ENCODE peak calls at places on chromosomes 1 and 21, in six cellular contexts. One of them, this sample, is unnamed.

GRCh38 chr1:113978863-113979702 is at the start of gene OLFML3:
- DNase-seq in Karpas-422: peak; percentile 86
- DNase-seq in heart right ventricle: peak; percentile 70
- DNase-seq in Panc1: peak; percentile 30
- DNase-seq in A549: peak; percentile 76
- DNase-seq in mammary epithelial cell: peak; percentile 75
- DNase-seq in this sample: peak; percentile 90

GRCh38 chr1:119298687-119299086 is 69.9 kb upstream of the HAO2 start:
- DNase-seq in A549: no peak
- DNase-seq in Panc1: no peak
- DNase-seq in heart right ventricle: no peak
- DNase-seq in Karpas-422: no peak
- DNase-seq in mammary epithelial cell: peak; percentile 80
- DNase-seq in this sample: peak; percentile 71

GRCh38 chr1:19799877-19800804 is at the start of gene TMCO4:
- DNase-seq in heart right ventricle: peak; percentile 56
- DNase-seq in Panc1: no peak
- DNase-seq in Karpas-422: peak; percentile 78
- DNase-seq in A549: peak; percentile 35
- DNase-seq in mammary epithelial cell: peak; percentile 50
- DNase-seq in this sample: peak; percentile 37

GRCh38 chr1:17919525-17920439 is 164.6 kb downstream of the ACTL8 start:
- DNase-seq in Karpas-422: peak; percentile 74
- DNase-seq in heart right ventricle: no peak
- DNase-seq in mammary epithelial cell: peak; percentile 9
- DNase-seq in Panc1: no peak
- DNase-seq in A549: peak; percentile 48
- DNase-seq in this sample: peak; percentile 3

GRCh38 chr1:44218503-44219300 is 5.4 kb downstream of the DMAP1 start:
- DNase-seq in mammary epithelial cell: no peak
- DNase-seq in Panc1: no peak
- DNase-seq in A549: no peak
- DNase-seq in Karpas-422: no peak
- DNase-seq in heart right ventricle: no peak
- DNase-seq in this sample: no peak

GRCh38 chr21:46031484-46031883 is 49.9 kb downstream of the COL6A1 start:
- DNase-seq in heart right ventricle: no peak
- DNase-seq in Karpas-422: no peak
- DNase-seq in mammary epithelial cell: no peak
- DNase-seq in Panc1: no peak
- DNase-seq in A549: no peak
- DNase-seq in this sample: no peak

GRCh38 chr1:183022202-183023145 is 746 bp upstream of the LAMC1 start:
- DNase-seq in Karpas-422: peak; percentile 59
- DNase-seq in heart right ventricle: peak; percentile 73
- DNase-seq in mammary epithelial cell: peak; percentile 96
- DNase-seq in Panc1: peak; percentile 92
- DNase-seq in A549: peak; percentile 90
- DNase-seq in this sample: peak; percentile 87

GRCh38 chr1:201258763-201259230 is 24.5 kb upstream of the PKP1 start:
- DNase-seq in heart right ventricle: no peak
- DNase-seq in mammary epithelial cell: no peak
- DNase-seq in Karpas-422: no peak
- DNase-seq in A549: no peak
- DNase-seq in Panc1: no peak
- DNase-seq in this sample: no peak

GRCh38 chr1:175129997-175130648 is 62.5 kb downstream of the KIAA0040 start:
- DNase-seq in mammary epithelial cell: no peak
- DNase-seq in Panc1: no peak
- DNase-seq in heart right ventricle: no peak
- DNase-seq in Karpas-422: peak; percentile 52
- DNase-seq in A549: no peak
- DNase-seq in this sample: no peak

GRCh38 chr1:202154148-202154765 is 6.1 kb downstream of the PTPN7 start:
- DNase-seq in mammary epithelial cell: no peak
- DNase-seq in A549: no peak
- DNase-seq in Karpas-422: no peak
- DNase-seq in Panc1: no peak
- DNase-seq in heart right ventricle: no peak
- DNase-seq in this sample: no peak

DNA sequence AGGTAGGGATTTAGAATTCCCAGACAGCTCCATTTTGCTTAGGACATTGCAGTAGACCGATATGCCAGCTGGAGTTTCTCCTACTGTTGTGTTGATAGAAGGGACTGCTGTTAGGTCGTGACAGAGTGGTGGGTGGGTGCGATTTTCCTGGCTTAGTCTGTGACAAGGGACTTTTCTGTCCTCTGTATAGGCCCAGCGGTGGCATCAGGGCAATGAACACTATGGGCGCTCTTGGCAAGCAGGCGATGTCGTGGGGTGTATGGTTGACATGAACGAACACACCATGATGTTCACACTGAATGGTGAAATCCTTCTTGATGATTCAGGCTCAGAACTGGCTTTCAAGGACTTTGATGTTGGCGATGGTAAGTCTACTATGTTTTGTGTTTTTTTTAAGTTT is 321.8 kb downstream of the ZP4 start:
- DNase-seq in mammary epithelial cell: no peak
- DNase-seq in Karpas-422: no peak
- DNase-seq in Panc1: no peak
- DNase-seq in heart right ventricle: no peak
- DNase-seq in A549: no peak
- DNase-seq in this sample: no peak
- H3K27ac ChIP-seq in mammary epithelial cell: no peak overlapping the region
- H3K27ac ChIP-seq in Karpas-422: no peak overlapping the region
- H3K27ac ChIP-seq in Panc1: no peak overlapping the region
- H3K27ac ChIP-seq in heart right ventricle: no peak overlapping the region
- H3K27ac ChIP-seq in A549: no peak overlapping the region
- H3K27ac ChIP-seq in this sample: no peak overlapping the region

DNA sequence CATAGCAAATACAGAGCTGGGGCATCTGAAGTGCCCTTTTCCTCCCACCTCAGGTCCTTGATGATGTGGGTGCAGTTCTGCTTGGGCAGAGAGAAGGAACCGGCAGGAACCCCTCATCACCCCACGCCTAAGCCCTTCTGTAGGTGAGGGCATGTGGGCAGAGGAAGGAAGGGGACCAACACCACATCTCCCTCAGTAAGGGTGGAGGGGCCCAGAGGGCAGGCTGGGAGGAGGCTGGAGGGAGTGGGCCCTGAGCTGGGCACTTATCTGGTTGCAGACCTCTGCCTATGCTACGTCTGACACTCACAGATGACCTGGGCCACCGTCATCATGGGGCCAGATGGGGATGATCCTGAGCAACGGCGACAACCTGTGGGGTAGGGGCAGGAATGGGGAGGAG is 11.0 kb downstream of the ZNF687 start:
- DNase-seq in heart right ventricle: no peak
- DNase-seq in Karpas-422: no peak
- DNase-seq in A549: no peak
- DNase-seq in Panc1: no peak
- DNase-seq in mammary epithelial cell: no peak
- DNase-seq in this sample: no peak
- H3K4me1 ChIP-seq in heart right ventricle: no peaks in the 10 kb centered on the region
- H3K4me1 ChIP-seq in Karpas-422: no peaks in the 10 kb centered on the region
- H3K4me1 ChIP-seq in A549: no peaks in the 10 kb centered on the region
- H3K4me1 ChIP-seq in Panc1: peaks cover 3% of the 10 kb centered on the region
- H3K4me1 ChIP-seq in mammary epithelial cell: no peaks in the 10 kb centered on the region
- H3K4me1 ChIP-seq in this sample: no peaks in the 10 kb centered on the region

GRCh38 chr1:99591886-99592285 is 54.0 kb upstream of the PALMD start:
- DNase-seq in Panc1: no peak
- DNase-seq in Karpas-422: no peak
- DNase-seq in A549: no peak
- DNase-seq in heart right ventricle: no peak
- DNase-seq in mammary epithelial cell: no peak
- DNase-seq in this sample: no peak
- H3K27ac ChIP-seq in Panc1: no peak overlapping the region
- H3K27ac ChIP-seq in Karpas-422: no peak overlapping the region
- H3K27ac ChIP-seq in A549: no peak overlapping the region
- H3K27ac ChIP-seq in heart right ventricle: no peak overlapping the region
- H3K27ac ChIP-seq in mammary epithelial cell: no peak overlapping the region
- H3K27ac ChIP-seq in this sample: no peak overlapping the region

GRCh38 chr21:35864039-35864438 is 196.3 kb downstream of the SETD4 start:
- DNase-seq in Karpas-422: no peak
- DNase-seq in Panc1: no peak
- DNase-seq in A549: no peak
- DNase-seq in mammary epithelial cell: no peak
- DNase-seq in heart right ventricle: no peak
- DNase-seq in this sample: no peak

GRCh38 chr21:35873441-35873840 is 186.9 kb downstream of the SETD4 start:
- DNase-seq in heart right ventricle: no peak
- DNase-seq in Panc1: no peak
- DNase-seq in A549: no peak
- DNase-seq in mammary epithelial cell: no peak
- DNase-seq in Karpas-422: no peak
- DNase-seq in this sample: no peak

GRCh38 chr21:35862969-35863368 is 197.4 kb downstream of the SETD4 start:
- DNase-seq in Karpas-422: no peak
- DNase-seq in mammary epithelial cell: no peak
- DNase-seq in Panc1: no peak
- DNase-seq in A549: no peak
- DNase-seq in heart right ventricle: no peak
- DNase-seq in this sample: no peak

GRCh38 chr21:35868869-35869223 is 191.5 kb downstream of the SETD4 start:
- DNase-seq in A549: no peak
- DNase-seq in Panc1: no peak
- DNase-seq in mammary epithelial cell: no peak
- DNase-seq in Karpas-422: no peak
- DNase-seq in heart right ventricle: no peak
- DNase-seq in this sample: no peak

GRCh38 chr21:35868005-35868868 is 192.1 kb downstream of the SETD4 start:
- DNase-seq in Panc1: no peak
- DNase-seq in heart right ventricle: no peak
- DNase-seq in A549: no peak
- DNase-seq in mammary epithelial cell: no peak
- DNase-seq in Karpas-422: no peak
- DNase-seq in this sample: no peak
- H3K4me1 ChIP-seq in Panc1: no peaks in the 10 kb centered on the region
- H3K4me1 ChIP-seq in heart right ventricle: no peaks in the 10 kb centered on the region
- H3K4me1 ChIP-seq in A549: no peaks in the 10 kb centered on the region
- H3K4me1 ChIP-seq in mammary epithelial cell: no peaks in the 10 kb centered on the region
- H3K4me1 ChIP-seq in Karpas-422: no peaks in the 10 kb centered on the region
- H3K4me1 ChIP-seq in this sample: no peaks in the 10 kb centered on the region

GRCh38 chr1:234978397-234979291 is 150.0 kb downstream of the TOMM20 start:
- DNase-seq in heart right ventricle: no peak
- DNase-seq in mammary epithelial cell: peak; percentile 52
- DNase-seq in Panc1: no peak
- DNase-seq in Karpas-422: peak; percentile 63
- DNase-seq in A549: peak; percentile 91
- DNase-seq in this sample: peak; percentile 27
- H3K27ac ChIP-seq in heart right ventricle: peak overlapping the region; percentile 87
- H3K27ac ChIP-seq in mammary epithelial cell: peak overlapping the region; percentile 44
- H3K27ac ChIP-seq in Panc1: peak overlapping the region; percentile 100
- H3K27ac ChIP-seq in Karpas-422: no peak overlapping the region
- H3K27ac ChIP-seq in A549: peak overlapping the region; percentile 94
- H3K27ac ChIP-seq in this sample: no peak overlapping the region

GRCh38 chr1:231796141-231796540 is 169.6 kb downstream of the DISC1 start:
- DNase-seq in A549: no peak
- DNase-seq in mammary epithelial cell: no peak
- DNase-seq in heart right ventricle: no peak
- DNase-seq in Karpas-422: no peak
- DNase-seq in Panc1: no peak
- DNase-seq in this sample: no peak

GRCh38 chr1:231792634-231793033 is 166.0 kb downstream of the DISC1 start:
- DNase-seq in Karpas-422: no peak
- DNase-seq in Panc1: no peak
- DNase-seq in mammary epithelial cell: no peak
- DNase-seq in A549: no peak
- DNase-seq in heart right ventricle: no peak
- DNase-seq in this sample: no peak

GRCh38 chr1:231799363-231799986 is 172.9 kb downstream of the DISC1 start:
- DNase-seq in Panc1: no peak
- DNase-seq in heart right ventricle: no peak
- DNase-seq in A549: no peak
- DNase-seq in Karpas-422: no peak
- DNase-seq in mammary epithelial cell: no peak
- DNase-seq in this sample: no peak

DNA sequence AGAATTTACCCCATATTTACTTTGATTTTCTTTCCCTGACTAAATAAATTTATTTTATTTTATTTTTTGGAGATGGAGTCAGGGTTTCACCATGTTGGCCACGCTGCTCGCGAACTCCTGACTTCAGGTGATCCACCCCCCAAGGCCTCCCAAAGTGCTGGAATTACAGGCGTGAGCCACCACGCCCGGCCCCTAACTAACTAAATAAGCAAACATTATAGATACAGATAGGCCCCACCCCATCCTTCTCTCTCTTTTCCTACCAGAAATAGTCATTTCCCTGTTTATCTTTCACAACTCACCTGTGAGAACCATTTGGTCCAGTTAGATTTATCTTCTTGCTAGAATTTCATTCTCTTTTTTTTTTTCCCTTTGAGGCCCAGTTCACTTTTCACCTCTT is 167.3 kb downstream of the DISC1 start:
- DNase-seq in mammary epithelial cell: no peak
- DNase-seq in heart right ventricle: no peak
- DNase-seq in A549: no peak
- DNase-seq in Panc1: no peak
- DNase-seq in Karpas-422: no peak
- DNase-seq in this sample: no peak
- H3K4me1 ChIP-seq in mammary epithelial cell: no peaks in the 10 kb centered on the region
- H3K4me1 ChIP-seq in heart right ventricle: peaks cover 14% of the 10 kb centered on the region
- H3K4me1 ChIP-seq in A549: no peaks in the 10 kb centered on the region
- H3K4me1 ChIP-seq in Panc1: no peaks in the 10 kb centered on the region
- H3K4me1 ChIP-seq in Karpas-422: no peaks in the 10 kb centered on the region
- H3K4me1 ChIP-seq in this sample: no peaks in the 10 kb centered on the region

This sample was measured in foreskin keratinocyte.